ENCODE peak calls at places on chromosomes 16 and 17, in nine cellular contexts. V, Z, R, X, E, K, U, N and J are unnamed samples.

GRCh38 chr17:601462-602303 is 113.0 kb downstream of the VPS53 start:
- DNase-seq in X (peak), R (peak), Z (no peak), E (peak), N (no peak), V (no peak), K (peak), U (no peak), J (no peak)

GRCh38 chr17:59124665-59125064 is 18.0 kb upstream of the TRIM37 start:
- DNase-seq in R (no peak), N (no peak), X (no peak), K (no peak), U (no peak), V (no peak), Z (peak), E (no peak), J (peak)

GRCh38 chr17:59790936-59791335 is 83.5 kb downstream of the VMP1 start:
- DNase-seq in U (no peak), K (peak), Z (no peak), E (no peak), R (no peak), V (no peak), N (no peak), X (no peak), J (no peak)

GRCh38 chr17:54891176-54891821 is 9.4 kb upstream of the TOM1L1 start:
- DNase-seq in U (no peak), K (no peak), E (no peak), Z (no peak), R (no peak), V (no peak), X (peak), N (no peak), J (no peak)

GRCh38 chr17:21089145-21089544 is 37.6 kb upstream of the DHRS7B start:
- DNase-seq in E (no peak), U (no peak), N (no peak), X (peak), V (no peak), Z (no peak), R (no peak), K (no peak), J (no peak)

GRCh38 chr17:43068570-43069367 is 43.7 kb downstream of the RND2 start:
- DNase-seq in Z (no peak), U (no peak), E (no peak), V (no peak), R (no peak), X (peak), N (no peak), K (no peak), J (no peak)

GRCh38 chr16:30977502-30977901 is 7.5 kb upstream of the HSD3B7 start:
- DNase-seq in Z (no peak), X (no peak), V (no peak), K (no peak), E (no peak), U (no peak), R (no peak), N (no peak), J (no peak)

GRCh38 chr17:38789185-38789584 is 10.2 kb downstream of the PIP4K2B start:
- DNase-seq in V (no peak), E (no peak), Z (no peak), U (no peak), K (no peak), X (peak), R (no peak), N (no peak), J (no peak)

GRCh38 chr16:55041540-55042234 is 111.0 kb downstream of the IRX5 start:
- DNase-seq in U (peak), E (no peak), V (no peak), R (no peak), K (no peak), Z (no peak), X (no peak), N (no peak), J (no peak)

GRCh38 chr17:14112407-14112806 is 43.1 kb downstream of the COX10 start:
- DNase-seq in K (no peak), Z (no peak), V (no peak), E (no peak), N (no peak), X (no peak), U (no peak), R (no peak), J (no peak)

GRCh38 chr16:30116291-30117207 is 3.2 kb upstream of the GDPD3 start:
- DNase-seq in X (no peak), U (no peak), V (no peak), K (no peak), N (no peak), E (no peak), Z (no peak), R (no peak), J (no peak)

GRCh38 chr16:1706386-1707192 is 594 bp downstream of the MAPK8IP3 start:
- DNase-seq in V (no peak), E (no peak), U (no peak), N (no peak), Z (no peak), X (peak), R (no peak), K (no peak), J (no peak)

GRCh38 chr17:47275245-47275984 is 21.8 kb downstream of the ITGB3 start:
- DNase-seq in V (peak), N (no peak), E (peak), X (peak), U (peak), Z (no peak), R (peak), K (peak), J (no peak)

GRCh38 chr17:79842136-79842655 is 3.0 kb upstream of the CBX4 start:
- DNase-seq in R (no peak), V (no peak), X (no peak), N (no peak), Z (no peak), U (no peak), K (no peak), E (no peak), J (no peak)

GRCh38 chr17:31475378-31476162 is 84.1 kb downstream of the RAB11FIP4 start:
- DNase-seq in K (no peak), R (no peak), Z (no peak), X (no peak), V (no peak), U (no peak), N (no peak), E (no peak), J (no peak)

GRCh38 chr17:21252875-21253645 is at the start of gene NATD1:
- DNase-seq in R (peak), E (peak), V (peak), N (no peak), X (peak), Z (no peak), U (peak), K (peak), J (peak)

GRCh38 chr17:67855504-67856324 is 30.4 kb downstream of the BPTF start:
- DNase-seq in X (no peak), R (no peak), Z (no peak), N (no peak), E (no peak), V (no peak), K (no peak), U (no peak), J (no peak)

GRCh38 chr17:80653856-80654255 is 109.2 kb downstream of the RPTOR start:
- DNase-seq in N (no peak), U (no peak), X (no peak), E (no peak), Z (no peak), K (no peak), V (no peak), R (peak), J (no peak)

GRCh38 chr17:31560836-31561235 is 169.4 kb downstream of the RAB11FIP4 start:
- DNase-seq in V (no peak), K (no peak), Z (no peak), R (no peak), U (no peak), E (no peak), N (no peak), X (no peak), J (no peak)

GRCh38 chr17:4718276-4718675 is 7.8 kb downstream of the ARRB2 start:
- DNase-seq in Z (no peak), N (no peak), X (no peak), R (no peak), E (no peak), V (no peak), U (no peak), K (no peak), J (no peak)

GRCh38 chr17:4719146-4719545 is 8.7 kb downstream of the ARRB2 start:
- DNase-seq in N (no peak), K (no peak), U (no peak), V (no peak), E (no peak), X (no peak), Z (no peak), R (no peak), J (no peak)

GRCh38 chr17:4720787-4721186 is 10.4 kb downstream of the ARRB2 start:
- DNase-seq in E (no peak), R (no peak), V (no peak), N (no peak), X (no peak), K (no peak), Z (no peak), U (no peak), J (no peak)

GRCh38 chr17:4721203-4722135 is 9.8 kb upstream of the MED11 start:
- DNase-seq in E (no peak), V (no peak), R (peak), U (no peak), X (peak), Z (no peak), N (no peak), K (no peak), J (no peak)

DNA sequence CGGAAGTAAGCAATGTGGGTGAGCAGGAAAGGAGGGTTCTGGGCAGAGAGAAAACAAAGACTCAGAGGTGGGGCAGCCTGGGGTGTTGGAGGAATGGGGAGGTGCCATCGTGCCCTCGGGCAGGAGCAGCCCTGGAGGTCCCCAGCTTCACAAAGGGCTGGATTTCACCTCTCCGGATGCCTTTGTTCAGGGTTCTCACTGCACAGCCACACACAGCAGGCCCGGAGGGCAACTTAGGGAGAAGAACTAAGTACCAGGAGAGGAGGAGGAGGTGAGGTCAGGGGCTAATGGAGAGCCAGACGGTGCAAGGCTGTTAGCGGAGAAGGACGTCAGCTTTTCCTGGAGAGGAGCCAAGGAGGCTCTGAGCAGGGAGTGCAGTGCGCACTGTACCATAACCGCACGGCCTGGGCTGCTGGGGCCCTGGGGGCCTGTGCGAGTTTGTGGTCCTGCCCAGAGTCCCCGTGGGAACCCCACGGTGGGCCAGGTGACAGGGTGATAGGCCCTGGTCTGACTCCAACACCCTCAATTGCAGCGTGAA is 9.3 kb downstream of the ARRB2 start:
- DNase-seq in R (no peak), X (no peak), N (no peak), V (no peak), U (no peak), K (no peak), E (no peak), Z (no peak), J (no peak)
- H3K4me3 ChIP-seq in R (no peak), X (no peak), N (no peak), V (no peak), U (no peak), K (no peak), E (no peak), Z (no peak), J (no peak)

GRCh38 chr17:70868134-70868533 is 698.8 kb downstream of the KCNJ2 start:
- DNase-seq in E (no peak), U (no peak), X (no peak), K (no peak), Z (no peak), R (no peak), N (no peak), V (no peak), J (no peak)

GRCh38 chr17:70865993-70866804 is 696.9 kb downstream of the KCNJ2 start:
- DNase-seq in R (no peak), Z (no peak), N (no peak), X (no peak), V (no peak), K (no peak), U (no peak), E (no peak), J (no peak)

GRCh38 chr17:70871180-70871818 is 702.0 kb downstream of the KCNJ2 start:
- DNase-seq in N (no peak), X (peak), Z (no peak), K (no peak), U (no peak), V (no peak), E (no peak), R (no peak), J (no peak)

GRCh38 chr17:70872194-70872593 is 702.9 kb downstream of the KCNJ2 start:
- DNase-seq in Z (no peak), R (no peak), U (no peak), E (no peak), K (no peak), V (no peak), X (no peak), N (no peak), J (no peak)

DNA sequence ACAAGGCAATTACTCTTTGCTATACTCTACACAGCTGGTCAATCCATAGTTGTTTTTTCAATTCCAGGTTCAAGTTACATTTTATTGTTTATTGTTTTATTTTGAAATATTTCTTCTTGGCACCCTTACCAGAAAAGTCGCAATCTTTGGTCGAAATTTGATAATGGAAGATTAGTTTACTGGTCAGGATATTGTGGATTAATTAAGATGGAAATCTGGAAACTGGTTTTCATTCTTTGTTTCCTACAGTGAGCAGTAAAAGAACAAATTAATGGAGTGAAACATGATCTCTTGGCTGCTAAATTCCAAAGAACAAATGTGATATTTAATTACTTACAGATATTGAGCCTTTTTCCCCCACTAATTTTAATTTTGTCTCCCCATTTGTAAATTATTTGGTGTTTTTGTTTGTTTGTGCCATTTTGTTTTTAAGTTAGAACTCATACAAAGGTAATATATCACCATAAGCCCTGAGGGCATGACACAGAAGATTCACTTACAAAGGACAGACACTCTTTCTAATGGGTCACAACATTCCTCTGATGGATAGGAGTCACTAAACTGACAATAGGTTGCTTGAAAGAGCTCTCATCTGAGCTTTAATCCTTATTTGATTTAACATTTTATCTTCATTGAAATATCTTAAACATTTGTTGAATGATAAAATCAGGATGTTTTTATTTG is 700.2 kb downstream of the KCNJ2 start:
- DNase-seq in Z (no peak), R (no peak), X (no peak), N (no peak), E (no peak), V (no peak), U (no peak), K (no peak), J (no peak)
- H3K4me3 ChIP-seq in Z (no peak), R (no peak), X (no peak), N (no peak), E (no peak), V (no peak), U (no peak), K (no peak), J (no peak)

GRCh38 chr16:17143546-17144419 is 327.0 kb downstream of the XYLT1 start:
- DNase-seq in R (no peak), Z (no peak), E (no peak), U (no peak), K (no peak), N (no peak), V (no peak), X (no peak), J (no peak)
- H3K4me3 ChIP-seq in R (no peak), Z (no peak), E (no peak), U (no peak), K (no peak), N (no peak), V (no peak), X (no peak), J (no peak)

GRCh38 chr17:77471984-77472836 is 331.4 kb downstream of the SEC14L1 start:
- DNase-seq in Z (no peak), R (peak), U (peak), E (peak), K (no peak), X (peak), V (no peak), N (no peak), J (no peak)
- H3K4me3 ChIP-seq in Z (peak), R (no peak), U (no peak), E (no peak), K (no peak), X (peak), V (no peak), N (no peak), J (peak)

DNA sequence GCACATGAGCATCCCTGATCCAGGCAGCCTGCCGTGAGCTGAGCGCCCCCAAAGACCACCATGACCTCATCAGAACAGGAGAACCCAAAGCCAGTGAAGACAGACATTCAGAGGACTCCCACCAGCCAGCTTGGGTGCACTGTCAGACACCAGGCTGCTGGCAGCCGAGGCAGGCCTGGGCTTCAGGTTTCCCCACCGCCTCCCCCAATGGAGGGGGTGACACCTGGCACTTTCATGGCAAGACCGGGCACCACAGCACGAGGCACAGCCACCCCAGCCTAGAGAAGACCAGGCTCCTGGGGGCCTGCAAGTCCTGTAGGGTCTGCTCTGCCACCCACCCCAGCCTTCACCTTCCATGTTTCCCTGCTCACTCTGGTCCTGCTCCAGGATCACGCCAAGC is 140.5 kb downstream of the C16orf95 start:
- DNase-seq in R (no peak), X (no peak), K (no peak), E (no peak), N (no peak), U (no peak), V (no peak), Z (no peak), J (no peak)
- H3K4me3 ChIP-seq in R (no peak), X (no peak), K (no peak), E (no peak), N (no peak), U (no peak), V (no peak), Z (no peak), J (no peak)

GRCh38 chr17:2722611-2723010 is 11.0 kb upstream of the CLUH start:
- DNase-seq in Z (no peak), U (no peak), E (no peak), V (no peak), K (no peak), X (no peak), R (no peak), N (no peak), J (no peak)

GRCh38 chr17:2723505-2723996 is 12.0 kb upstream of the CLUH start:
- DNase-seq in N (no peak), X (no peak), V (no peak), Z (no peak), K (no peak), R (peak), E (no peak), U (no peak), J (no peak)

GRCh38 chr17:2721603-2722002 is 10.0 kb upstream of the CLUH start:
- DNase-seq in V (no peak), X (no peak), K (no peak), Z (no peak), N (no peak), U (no peak), R (no peak), E (no peak), J (no peak)

GRCh38 chr17:2724783-2725164 is 13.2 kb upstream of the CLUH start:
- DNase-seq in R (peak), K (no peak), Z (no peak), X (peak), E (no peak), V (no peak), N (no peak), U (no peak), J (no peak)

GRCh38 chr17:2723997-2724782 is 12.6 kb upstream of the CLUH start:
- DNase-seq in V (no peak), X (no peak), Z (no peak), U (no peak), E (no peak), R (peak), N (no peak), K (no peak), J (no peak)
- H3K4me3 ChIP-seq in V (peak), X (peak), Z (no peak), U (peak), E (no peak), R (no peak), N (no peak), K (no peak), J (no peak)

DNA sequence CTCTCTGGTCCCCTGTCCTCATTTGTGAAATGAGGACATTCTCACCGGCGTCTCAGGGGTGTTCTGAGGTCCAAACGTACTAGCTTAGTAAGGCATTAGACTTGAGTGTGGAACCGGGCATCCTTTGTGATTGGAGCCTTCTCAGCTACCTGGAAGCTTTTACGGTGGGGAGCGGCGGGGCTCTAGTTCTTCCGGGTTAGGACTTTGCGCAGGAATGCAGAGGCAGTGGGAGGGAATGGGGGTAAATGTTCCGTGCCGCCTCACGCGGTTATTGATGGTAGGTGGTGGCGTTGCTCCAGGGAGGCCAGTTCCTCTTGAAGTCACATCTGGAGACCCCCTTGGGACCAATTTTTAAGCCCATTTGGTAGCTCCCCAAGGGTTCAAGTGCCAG is 113.6 kb downstream of the SNX29 start:
- DNase-seq in K (no peak), E (no peak), X (no peak), Z (no peak), N (no peak), U (no peak), V (no peak), R (no peak), J (no peak)
- H3K4me3 ChIP-seq in K (no peak), E (no peak), X (no peak), Z (no peak), N (peak), U (peak), V (peak), R (no peak), J (no peak)

DNA sequence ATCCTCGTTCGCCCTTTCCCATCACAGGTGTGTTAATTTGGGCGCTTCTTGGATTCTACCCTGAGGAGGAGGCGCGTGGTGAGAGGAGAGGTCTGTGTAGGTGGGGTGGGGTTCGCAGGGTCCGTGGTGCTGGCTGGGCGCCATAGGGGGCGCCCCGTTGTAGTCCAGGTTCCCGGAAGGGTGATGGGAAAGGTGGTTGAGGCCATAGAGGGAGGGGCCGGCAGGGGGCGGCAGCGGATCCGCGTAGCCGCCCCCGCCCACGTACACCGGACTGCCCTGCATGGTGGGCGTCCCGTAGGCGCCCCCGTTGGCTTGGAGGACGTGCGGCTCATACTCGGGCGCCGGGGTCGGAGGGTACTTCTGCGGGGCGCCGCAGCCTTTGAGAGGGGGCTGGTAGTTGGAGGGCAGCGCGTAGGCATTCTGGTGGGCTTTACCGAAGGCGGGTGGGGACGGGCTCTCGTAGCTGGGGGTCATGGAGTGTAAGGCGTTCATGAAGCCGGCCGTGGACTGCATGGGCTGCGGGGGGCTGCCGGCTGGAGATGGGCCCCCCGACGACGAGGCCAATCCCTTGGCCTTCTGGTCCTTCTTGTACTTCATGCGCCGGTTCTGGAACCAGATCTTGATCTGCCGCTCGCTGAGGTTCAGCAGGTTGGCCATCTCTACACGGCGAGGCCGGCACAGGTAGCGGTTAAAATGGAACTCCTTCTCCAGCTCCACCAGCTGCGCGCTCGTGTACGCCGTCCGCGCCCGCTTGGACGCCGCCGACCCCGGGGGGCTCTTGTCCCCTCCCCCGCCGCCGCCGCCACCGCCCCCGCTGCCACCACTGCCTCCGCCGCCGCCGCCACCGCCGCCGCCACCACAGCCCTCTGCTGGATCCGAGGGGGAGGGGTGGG is 5.7 kb upstream of the HOXB2 start:
- DNase-seq in E (no peak), U (no peak), V (no peak), N (no peak), X (no peak), R (no peak), Z (no peak), K (no peak), J (no peak)
- H3K4me3 ChIP-seq in E (no peak), U (no peak), V (no peak), N (peak), X (no peak), R (no peak), Z (no peak), K (no peak), J (no peak)